ENCODE peak calls at places on chromosomes 7 and 10, in four cellular contexts. U, D, T and Z are unnamed samples.

GRCh38 chr10:31083765-31084184 is 52.1 kb upstream of the ZNF438 start:
- DNase-seq in D (peak; percentile 47), T (peak; percentile 62), U (peak; percentile 74), Z (peak; percentile 63)

GRCh38 chr10:48306870-48307531 is 524 bp downstream of the MAPK8 start:
- DNase-seq in U (peak; percentile 26), D (peak; percentile 93), T (peak; percentile 75), Z (peak; percentile 50)

GRCh38 chr7:14085901-14086300 is 96.4 kb upstream of the ETV1 start:
- DNase-seq in D (no peak), U (no peak), T (peak; percentile 14), Z (no peak)

GRCh38 chr7:44057849-44058758 is 7.3 kb downstream of the PGAM2 start:
- DNase-seq in D (no peak), T (no peak), U (no peak), Z (no peak)

GRCh38 chr10:79005126-79005820 is 63.5 kb upstream of the ZMIZ1 start:
- DNase-seq in T (no peak), U (no peak), D (no peak), Z (no peak)

GRCh38 chr7:106755641-106756040 is 94.7 kb upstream of the CCDC71L start:
- DNase-seq in T (no peak), D (no peak), U (no peak), Z (no peak)

GRCh38 chr7:96664793-96665192 is 44.9 kb downstream of the SEM1 start:
- DNase-seq in U (no peak), T (no peak), D (no peak), Z (no peak)

GRCh38 chr7:149732111-149732561 is 41.3 kb downstream of the ZNF467 start:
- DNase-seq in T (no peak), D (no peak), U (no peak), Z (no peak)

DNA sequence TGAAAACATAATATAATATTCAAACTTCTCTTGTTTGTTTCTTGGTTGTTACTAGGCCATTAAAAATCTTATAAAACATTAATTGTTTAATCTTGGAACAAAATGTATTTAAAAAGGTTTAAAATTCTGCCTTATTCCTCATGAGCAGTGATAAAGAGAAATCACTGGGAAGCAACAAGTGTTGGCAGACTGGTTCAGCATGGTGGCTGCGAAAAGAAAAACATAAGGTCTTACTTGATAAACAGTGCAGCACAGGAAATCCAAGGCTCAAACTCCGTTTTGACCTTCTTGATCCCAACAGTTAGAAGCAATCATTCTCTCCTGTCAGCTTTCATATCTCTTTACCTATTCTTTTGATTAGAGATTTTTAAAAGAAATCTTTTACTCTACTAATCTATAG is 530.8 kb downstream of the CNTNAP2 start:
- DNase-seq in D (no peak), U (no peak), T (no peak), Z (no peak)
- H3K9ac ChIP-seq in D (no peak overlapping the region), U (no peak overlapping the region), T (no peak overlapping the region), Z (no peak overlapping the region)

DNA sequence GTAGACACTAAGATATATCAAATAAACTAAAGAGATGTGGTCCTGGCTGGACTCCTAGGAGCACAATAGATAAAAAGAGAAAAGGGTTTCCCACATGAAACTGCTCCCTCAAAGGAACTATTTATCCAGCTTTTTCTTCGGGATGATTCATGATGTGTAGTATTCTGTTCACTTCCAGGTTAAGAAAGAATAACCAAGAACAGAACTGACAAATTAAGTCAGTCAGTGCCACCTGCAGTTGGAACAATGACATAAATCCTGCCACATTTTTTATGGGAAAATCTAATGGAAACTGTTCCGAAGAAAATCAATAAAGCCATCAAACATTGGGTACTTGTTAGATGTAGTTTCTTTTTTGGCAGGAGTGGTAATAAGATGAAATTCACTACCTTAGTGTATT is 87.1 kb downstream of the POLR1F start:
- DNase-seq in U (peak; percentile 72), D (no peak), T (peak; percentile 12), Z (no peak)
- TF ChIP-seq EZH2phosphoT487 in U (no peak), D (no peak), T (no peak), Z (no peak)

DNA sequence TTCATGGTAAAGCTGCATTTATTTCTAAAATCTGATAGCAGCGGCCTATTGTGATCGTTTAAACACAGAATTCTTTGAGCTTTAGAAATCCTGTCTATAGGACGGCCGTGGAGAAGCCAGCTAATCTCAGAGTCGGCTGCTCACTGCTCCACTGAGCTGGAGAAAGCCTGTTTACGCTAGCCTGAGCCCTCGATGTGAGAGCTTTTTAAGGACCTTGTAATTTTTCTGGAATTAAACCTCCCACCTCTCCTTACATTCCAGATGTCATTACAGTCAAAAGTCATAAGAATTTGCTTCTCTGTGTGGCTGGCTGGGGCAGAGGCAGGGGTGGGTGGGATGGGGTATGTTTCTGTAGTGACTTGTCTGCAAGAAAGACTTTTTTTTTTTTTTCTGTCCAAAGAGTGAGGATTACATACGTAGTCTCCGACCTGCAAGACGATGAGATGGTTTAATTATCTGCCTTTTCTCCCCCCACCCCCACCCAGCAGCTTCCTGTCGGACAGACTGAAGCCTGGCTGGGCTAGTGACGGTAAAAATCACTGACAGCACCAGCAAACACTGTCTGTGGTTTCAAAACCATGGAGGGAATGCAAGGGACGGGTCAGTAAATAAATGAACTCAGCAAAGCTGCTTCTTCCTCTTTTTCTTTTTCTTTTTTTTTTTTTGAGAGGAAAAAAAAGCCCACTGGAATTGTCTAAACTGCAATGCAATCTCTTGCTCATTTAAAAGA is 31.8 kb downstream of the TRIM8 start:
- DNase-seq in U (peak; percentile 55), D (no peak), T (peak; percentile 72), Z (peak; percentile 51)
- H3K9ac ChIP-seq in U (no peak overlapping the region), D (peak overlapping the region; percentile 52), T (peak overlapping the region; percentile 29), Z (no peak overlapping the region)

DNA sequence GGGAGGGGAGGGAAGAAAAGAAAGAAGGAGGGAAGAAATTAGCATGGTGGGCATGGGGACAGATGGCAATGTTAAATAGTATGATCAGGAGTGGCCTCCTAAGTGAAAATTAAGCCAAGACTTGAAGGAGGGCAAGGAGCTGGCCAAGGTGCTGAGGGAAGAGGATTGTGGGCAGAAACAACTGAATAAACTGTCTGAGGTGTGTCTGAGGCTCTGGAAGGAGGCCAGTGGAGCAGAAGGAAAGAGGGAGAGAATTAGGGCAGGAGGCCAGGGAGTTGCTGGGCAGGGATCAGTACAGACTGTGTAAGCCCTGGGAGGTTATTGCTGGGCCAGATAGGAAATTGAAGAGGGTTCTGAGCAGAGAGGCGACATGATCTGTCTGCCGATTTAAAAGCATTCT is 40.6 kb upstream of the VKORC1L1 start:
- DNase-seq in T (peak; percentile 39), D (no peak), U (peak; percentile 16), Z (no peak)
- TF ChIP-seq EZH2phosphoT487 in T (no peak), D (no peak), U (no peak), Z (no peak)

GRCh38 chr7:73737491-73738219 is 947 bp downstream of the ABHD11 start:
- DNase-seq in D (no peak), U (no peak), T (no peak), Z (no peak)
- H3K9ac ChIP-seq in D (peak overlapping the region; percentile 92), U (peak overlapping the region; percentile 91), T (peak overlapping the region; percentile 78), Z (peak overlapping the region; percentile 98)

DNA sequence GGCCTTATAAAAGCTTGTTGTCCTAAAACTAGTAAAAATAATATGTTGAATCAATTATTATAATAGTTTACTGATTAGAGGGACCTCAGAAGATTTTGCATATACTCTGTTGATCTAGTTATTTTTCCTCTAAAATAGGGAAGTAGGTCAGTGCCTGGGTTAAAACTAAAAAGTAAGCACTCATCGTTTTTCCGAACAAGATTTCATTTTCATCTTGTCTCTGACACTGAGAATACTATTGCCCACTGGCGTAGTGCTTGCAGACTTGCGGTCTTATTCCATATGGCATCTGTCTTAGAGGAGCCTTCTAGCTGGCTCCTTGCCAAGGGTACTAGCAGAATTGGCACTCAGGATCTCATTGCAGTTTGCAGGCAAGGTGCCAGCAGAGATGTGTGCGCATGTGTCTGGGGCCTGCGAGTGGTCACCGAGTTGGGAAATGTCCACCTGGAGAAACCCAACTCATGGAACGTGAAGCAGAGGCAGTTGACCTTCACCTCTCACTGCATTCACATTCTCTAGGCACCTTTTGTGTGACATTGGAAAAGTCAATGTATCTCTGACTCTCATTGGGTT is 143.4 kb downstream of the CELF2 start:
- DNase-seq in U (no peak), T (no peak), D (no peak), Z (peak; percentile 85)
- TF ChIP-seq EZH2phosphoT487 in U (no peak), T (no peak), D (no peak), Z (no peak)

GRCh38 chr7:127551941-127552340 is 33.5 kb downstream of the GCC1 start:
- DNase-seq in U (no peak), T (no peak), D (no peak), Z (no peak)
- H3K9ac ChIP-seq in U (no peak overlapping the region), T (no peak overlapping the region), D (no peak overlapping the region), Z (no peak overlapping the region)